ENCODE peak calls at places on chromosome 15, in six cellular contexts. One of them, this sample, is unnamed.

GRCh38 chr15:50064674-50065073 is 54.4 kb downstream of the ATP8B4 start:
- DNase-seq in uterus: no peak
- DNase-seq in stimulated activated CD4-positive, alpha-beta T cell treated with anti-CD3 and anti-CD28 coated beads, Interleukin-2, amount 100 ng/mL, for 48 hours: no peak
- DNase-seq in NCI-H146: no peak
- DNase-seq in BJ: no peak
- DNase-seq in HEK293T: no peak
- DNase-seq in this sample: no peak

GRCh38 chr15:80568876-80569605 is 126.1 kb upstream of the ABHD17C start:
- DNase-seq in uterus: no peak
- DNase-seq in BJ: no peak
- DNase-seq in stimulated activated CD4-positive, alpha-beta T cell treated with anti-CD3 and anti-CD28 coated beads, Interleukin-2, amount 100 ng/mL, for 48 hours: no peak
- DNase-seq in HEK293T: no peak
- DNase-seq in NCI-H146: no peak
- DNase-seq in this sample: no peak

GRCh38 chr15:78914027-78914764 is 30.6 kb downstream of the CTSH start:
- DNase-seq in stimulated activated CD4-positive, alpha-beta T cell treated with anti-CD3 and anti-CD28 coated beads, Interleukin-2, amount 100 ng/mL, for 48 hours: no peak
- DNase-seq in HEK293T: peak; percentile 46
- DNase-seq in BJ: peak; percentile 26
- DNase-seq in NCI-H146: peak; percentile 8
- DNase-seq in uterus: peak; percentile 74
- DNase-seq in this sample: no peak

GRCh38 chr15:29043731-29044485 is 158.1 kb downstream of the APBA2 start:
- DNase-seq in uterus: no peak
- DNase-seq in BJ: peak; percentile 19
- DNase-seq in NCI-H146: no peak
- DNase-seq in stimulated activated CD4-positive, alpha-beta T cell treated with anti-CD3 and anti-CD28 coated beads, Interleukin-2, amount 100 ng/mL, for 48 hours: no peak
- DNase-seq in HEK293T: no peak
- DNase-seq in this sample: no peak

GRCh38 chr15:64071931-64072765 is 21.5 kb downstream of the CIAO2A start:
- DNase-seq in stimulated activated CD4-positive, alpha-beta T cell treated with anti-CD3 and anti-CD28 coated beads, Interleukin-2, amount 100 ng/mL, for 48 hours: no peak
- DNase-seq in HEK293T: no peak
- DNase-seq in BJ: no peak
- DNase-seq in NCI-H146: no peak
- DNase-seq in uterus: no peak
- DNase-seq in this sample: no peak

GRCh38 chr15:49075876-49076275 is 29.6 kb upstream of the SECISBP2L start:
- DNase-seq in BJ: no peak
- DNase-seq in NCI-H146: no peak
- DNase-seq in HEK293T: no peak
- DNase-seq in uterus: no peak
- DNase-seq in stimulated activated CD4-positive, alpha-beta T cell treated with anti-CD3 and anti-CD28 coated beads, Interleukin-2, amount 100 ng/mL, for 48 hours: no peak
- DNase-seq in this sample: no peak

GRCh38 chr15:59550961-59551360 is 60.6 kb upstream of the GCNT3 start:
- DNase-seq in NCI-H146: peak; percentile 37
- DNase-seq in BJ: no peak
- DNase-seq in stimulated activated CD4-positive, alpha-beta T cell treated with anti-CD3 and anti-CD28 coated beads, Interleukin-2, amount 100 ng/mL, for 48 hours: no peak
- DNase-seq in HEK293T: no peak
- DNase-seq in uterus: no peak
- DNase-seq in this sample: no peak

GRCh38 chr15:77419050-77419835 is 661 bp downstream of the PEAK1 start:
- DNase-seq in BJ: no peak
- DNase-seq in stimulated activated CD4-positive, alpha-beta T cell treated with anti-CD3 and anti-CD28 coated beads, Interleukin-2, amount 100 ng/mL, for 48 hours: peak; percentile 25
- DNase-seq in HEK293T: peak; percentile 57
- DNase-seq in NCI-H146: peak; percentile 10
- DNase-seq in uterus: peak; percentile 36
- DNase-seq in this sample: peak; percentile 20

GRCh38 chr15:73373221-73373620 is 4.5 kb upstream of the HCN4 start:
- DNase-seq in BJ: no peak
- DNase-seq in stimulated activated CD4-positive, alpha-beta T cell treated with anti-CD3 and anti-CD28 coated beads, Interleukin-2, amount 100 ng/mL, for 48 hours: no peak
- DNase-seq in uterus: no peak
- DNase-seq in NCI-H146: no peak
- DNase-seq in HEK293T: no peak
- DNase-seq in this sample: no peak

GRCh38 chr15:81071130-81071529 is 62.9 kb upstream of the CFAP161 start:
- DNase-seq in HEK293T: no peak
- DNase-seq in NCI-H146: no peak
- DNase-seq in stimulated activated CD4-positive, alpha-beta T cell treated with anti-CD3 and anti-CD28 coated beads, Interleukin-2, amount 100 ng/mL, for 48 hours: no peak
- DNase-seq in uterus: no peak
- DNase-seq in BJ: peak; percentile 50
- DNase-seq in this sample: no peak

GRCh38 chr15:92528736-92529135 is 126.8 kb downstream of the FAM174B start:
- DNase-seq in BJ: no peak
- DNase-seq in HEK293T: no peak
- DNase-seq in uterus: no peak
- DNase-seq in NCI-H146: no peak
- DNase-seq in stimulated activated CD4-positive, alpha-beta T cell treated with anti-CD3 and anti-CD28 coated beads, Interleukin-2, amount 100 ng/mL, for 48 hours: no peak
- DNase-seq in this sample: no peak

GRCh38 chr15:39921274-39921638 is 1.2 kb upstream of the GPR176 start:
- DNase-seq in uterus: no peak
- DNase-seq in stimulated activated CD4-positive, alpha-beta T cell treated with anti-CD3 and anti-CD28 coated beads, Interleukin-2, amount 100 ng/mL, for 48 hours: no peak
- DNase-seq in NCI-H146: no peak
- DNase-seq in HEK293T: no peak
- DNase-seq in BJ: no peak
- DNase-seq in this sample: no peak

GRCh38 chr15:72491768-72492167 is 17.6 kb downstream of the ARIH1 start:
- DNase-seq in stimulated activated CD4-positive, alpha-beta T cell treated with anti-CD3 and anti-CD28 coated beads, Interleukin-2, amount 100 ng/mL, for 48 hours: no peak
- DNase-seq in uterus: no peak
- DNase-seq in HEK293T: no peak
- DNase-seq in NCI-H146: no peak
- DNase-seq in BJ: no peak
- DNase-seq in this sample: no peak

GRCh38 chr15:31391687-31392671 is 65.3 kb downstream of the KLF13 start:
- DNase-seq in NCI-H146: peak; percentile 53
- DNase-seq in uterus: peak; percentile 84
- DNase-seq in BJ: no peak
- DNase-seq in stimulated activated CD4-positive, alpha-beta T cell treated with anti-CD3 and anti-CD28 coated beads, Interleukin-2, amount 100 ng/mL, for 48 hours: peak; percentile 75
- DNase-seq in HEK293T: peak; percentile 66
- DNase-seq in this sample: peak; percentile 77

GRCh38 chr15:84582583-84583157 is 18.1 kb upstream of the ZSCAN2 start:
- DNase-seq in stimulated activated CD4-positive, alpha-beta T cell treated with anti-CD3 and anti-CD28 coated beads, Interleukin-2, amount 100 ng/mL, for 48 hours: no peak
- DNase-seq in NCI-H146: no peak
- DNase-seq in BJ: no peak
- DNase-seq in HEK293T: no peak
- DNase-seq in uterus: no peak
- DNase-seq in this sample: no peak